ENCODE peak calls at places on chromosomes 7 and 10, in four cellular contexts. U is hepatocyte, V is HL-60, Q is cardiac fibroblast. R is an unnamed sample.

GRCh38 chr7:142808802-142809583 is 38.2 kb downstream of the PRSS2 start:
- DNase-seq in U (no peak), V (no peak), Q (no peak), R (no peak)

GRCh38 chr10:775245-776075 is 86.0 kb upstream of the DIP2C start:
- DNase-seq in U (no peak), V (no peak), Q (peak), R (peak)

GRCh38 chr7:117072620-117073118 is 119.4 kb downstream of the ST7 start:
- DNase-seq in U (no peak), V (no peak), Q (peak), R (peak)

GRCh38 chr10:49174261-49174925 is 13.8 kb downstream of the TMEM273 start:
- DNase-seq in U (no peak), V (no peak), Q (no peak), R (no peak)

GRCh38 chr10:93288679-93289634 is 193.2 kb downstream of the MYOF start:
- DNase-seq in U (peak), V (peak), Q (peak), R (peak)

GRCh38 chr10:84291389-84291788 is 37.0 kb upstream of the CCSER2 start:
- DNase-seq in U (peak), V (no peak), Q (peak), R (peak)

GRCh38 chr10:107618461-107619093 is 454.1 kb upstream of the SORCS1 start:
- DNase-seq in U (no peak), V (peak), Q (no peak), R (peak)

GRCh38 chr7:66970310-66970709 is 25.1 kb downstream of the SBDS start:
- DNase-seq in U (no peak), V (no peak), Q (no peak), R (no peak)

GRCh38 chr10:49552277-49552676 is 13.4 kb upstream of the ERCC6 start:
- DNase-seq in U (peak), V (no peak), Q (peak), R (peak)

GRCh38 chr10:98417481-98417959 is 2.5 kb upstream of the PYROXD2 start:
- DNase-seq in U (no peak), V (no peak), Q (no peak), R (no peak)

GRCh38 chr10:100043344-100043743 is 33.6 kb upstream of the DNMBP start:
- DNase-seq in U (no peak), V (no peak), Q (no peak), R (no peak)

GRCh38 chr10:28248092-28248491 is 54.8 kb downstream of the MPP7 start:
- DNase-seq in U (no peak), V (peak), Q (peak), R (peak)

GRCh38 chr10:28253174-28253783 is 49.6 kb downstream of the MPP7 start:
- DNase-seq in U (no peak), V (no peak), Q (no peak), R (no peak)

GRCh38 chr10:28249512-28249911 is 53.4 kb downstream of the MPP7 start:
- DNase-seq in U (no peak), V (no peak), Q (no peak), R (no peak)

GRCh38 chr10:28250358-28250757 is 52.5 kb downstream of the MPP7 start:
- DNase-seq in U (no peak), V (no peak), Q (no peak), R (no peak)

GRCh38 chr10:28250782-28251181 is 52.1 kb downstream of the MPP7 start:
- DNase-seq in U (peak), V (no peak), Q (peak), R (peak)
- TF ChIP-seq CTCF in U (peak), V (no peak), Q (peak), R (peak)

DNA sequence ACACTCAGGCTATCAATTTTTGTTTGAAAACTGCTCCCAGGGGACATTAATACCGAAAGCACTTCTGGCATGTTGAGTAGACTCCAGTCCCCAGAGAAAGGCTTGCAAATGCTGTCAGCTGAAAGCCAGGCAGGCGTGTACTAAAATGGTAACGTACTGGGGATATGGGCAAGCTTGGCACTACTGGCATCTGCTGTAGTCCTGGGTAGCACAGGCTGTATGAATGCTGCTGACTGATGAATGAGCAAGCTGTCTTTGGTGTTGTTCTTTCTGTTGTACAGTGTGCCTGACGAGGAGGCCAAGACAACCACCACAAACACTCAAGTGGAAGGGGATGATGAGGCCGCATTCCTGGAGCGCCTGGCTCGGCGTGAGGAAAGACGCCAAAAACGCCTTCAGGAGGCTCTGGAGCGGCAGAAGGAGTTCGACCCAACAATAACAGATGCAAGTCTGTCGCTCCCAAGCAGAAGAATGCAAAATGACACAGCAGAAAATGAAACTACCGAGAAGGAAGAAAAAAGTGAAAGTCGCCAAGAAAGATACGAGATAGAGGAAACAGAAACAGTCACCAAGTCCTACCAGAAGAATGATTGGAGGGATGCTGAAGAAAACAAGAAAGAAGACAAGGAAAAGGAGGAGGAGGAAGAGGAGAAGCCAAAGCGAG is 53.5 kb upstream of the AGBL3 start:
- DNase-seq in U (no peak), V (no peak), Q (peak), R (peak)
- H3K4me3 ChIP-seq in U (no peak), V (no peak), Q (peak), R (peak)

DNA sequence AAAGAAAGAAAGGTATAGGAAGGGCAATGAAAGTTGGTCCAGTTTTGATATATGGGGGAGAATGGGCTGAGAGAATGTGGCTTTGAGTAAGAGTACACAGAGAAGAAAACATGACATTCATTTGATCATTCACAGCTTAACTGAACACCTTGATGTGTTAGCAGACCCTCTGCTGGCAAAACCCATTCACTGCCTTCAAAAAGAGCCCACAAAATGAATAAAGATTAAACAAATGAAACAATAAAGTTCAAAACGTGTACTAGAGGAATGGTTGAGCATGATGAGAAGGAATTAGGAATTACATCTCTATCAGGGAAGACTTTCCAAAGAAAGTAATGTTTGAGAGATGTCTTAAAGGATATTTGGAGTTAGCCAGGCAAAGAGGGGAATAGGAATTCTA is 2.1 kb downstream of the WEE2 start:
- DNase-seq in U (no peak), V (no peak), Q (no peak), R (no peak)
- TF ChIP-seq CTCF in U (no peak), V (no peak), Q (no peak), R (no peak)

DNA sequence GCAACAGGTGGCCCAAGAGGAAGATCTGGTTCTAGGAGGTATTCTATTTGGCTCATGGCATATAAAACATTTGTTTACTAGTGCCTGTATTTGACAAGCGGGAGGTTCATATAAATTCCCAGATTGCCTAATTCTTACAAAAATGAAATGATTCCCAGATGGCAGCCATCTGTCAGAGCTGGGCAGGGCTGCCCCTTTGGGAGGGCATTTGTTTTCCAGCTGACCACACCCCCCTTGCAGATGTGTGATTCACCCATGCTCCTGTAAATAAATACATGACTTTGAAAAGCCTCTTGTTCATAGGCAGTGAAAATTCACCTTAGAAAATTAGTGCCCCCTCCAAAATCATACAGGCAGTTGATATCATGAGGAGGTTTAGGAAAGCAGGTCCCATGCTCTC is 8.6 kb downstream of the VWC2 start:
- DNase-seq in U (no peak), V (no peak), Q (no peak), R (no peak)
- H3K4me3 ChIP-seq in U (no peak), V (no peak), Q (no peak), R (no peak)

GRCh38 chr10:91856637-91857036 is 52.6 kb downstream of the FGFBP3 start:
- DNase-seq in U (peak), V (no peak), Q (peak), R (peak)
- TF ChIP-seq CTCF in U (peak), V (no peak), Q (peak), R (peak)

GRCh38 chr10:90930070-90930837 is 9.4 kb upstream of the ANKRD1 start:
- DNase-seq in U (peak), V (no peak), Q (peak), R (peak)
- H3K4me3 ChIP-seq in U (no peak), V (no peak), Q (no peak), R (no peak)

DNA sequence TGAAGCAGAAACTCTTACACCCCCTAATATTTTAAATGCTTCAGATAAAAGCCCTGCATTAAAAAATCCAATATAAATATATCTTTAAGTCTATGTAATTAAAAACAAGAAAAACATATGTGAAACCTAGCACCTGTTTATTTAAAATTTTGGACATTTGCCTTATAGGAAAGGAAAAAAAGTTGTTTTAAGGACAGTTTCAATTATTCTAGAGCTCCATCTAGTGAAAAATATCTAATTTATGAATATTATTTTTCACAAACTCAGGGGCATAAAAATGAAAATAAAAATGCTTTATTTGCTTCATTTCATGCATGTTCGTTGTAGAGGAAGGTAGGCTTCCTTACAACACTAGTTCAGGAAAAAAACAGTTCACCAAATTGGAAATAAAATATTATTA is 26.1 kb downstream of the ENKUR start:
- DNase-seq in U (no peak), V (no peak), Q (peak), R (peak)
- TF ChIP-seq CTCF in U (peak), V (no peak), Q (no peak), R (no peak)

GRCh38 chr10:69692891-69693290 is 62.8 kb downstream of the FAM241B start:
- DNase-seq in U (no peak), V (no peak), Q (no peak), R (no peak)
- H3K4me3 ChIP-seq in U (no peak), V (no peak), Q (no peak), R (no peak)

R was measured in fibroblast of pulmonary artery.